ENCODE peak calls at places on chromosomes 5 and 9, in ten cellular contexts. One of them, this sample, is unnamed. For H3K27me3 and H3K4me1, the result is how much of the 10 kb centered on the place peaks cover.

GRCh38 chr9:89484475-89485404 is 13.2 kb downstream of the SEMA4D start:
- DNase-seq in psoas muscle: no peak
- DNase-seq in aorta: no peak
- DNase-seq in suprapubic skin: no peak
- DNase-seq in MM.1S: no peak
- DNase-seq in right lobe of liver: no peak
- DNase-seq in PC-9: no peak
- DNase-seq in heart right ventricle: no peak
- DNase-seq in fibroblast of lung: no peak
- DNase-seq in ovary: no peak
- DNase-seq in this sample: peak

GRCh38 chr5:93580387-93581100 is 475 bp downstream of the NR2F1-AS1 start:
- DNase-seq in psoas muscle: no peak
- DNase-seq in aorta: no peak
- DNase-seq in suprapubic skin: no peak
- DNase-seq in MM.1S: peak
- DNase-seq in right lobe of liver: no peak
- DNase-seq in PC-9: no peak
- DNase-seq in heart right ventricle: no peak
- DNase-seq in fibroblast of lung: peak
- DNase-seq in ovary: peak
- DNase-seq in this sample: peak

GRCh38 chr5:78076351-78076750 is 218.1 kb downstream of the AP3B1 start:
- DNase-seq in psoas muscle: no peak
- DNase-seq in aorta: no peak
- DNase-seq in suprapubic skin: no peak
- DNase-seq in MM.1S: no peak
- DNase-seq in right lobe of liver: no peak
- DNase-seq in PC-9: no peak
- DNase-seq in heart right ventricle: no peak
- DNase-seq in fibroblast of lung: peak
- DNase-seq in ovary: no peak
- DNase-seq in this sample: no peak

GRCh38 chr5:56715996-56716395 is 99.4 kb upstream of the MAP3K1 start:
- DNase-seq in psoas muscle: no peak
- DNase-seq in aorta: no peak
- DNase-seq in suprapubic skin: no peak
- DNase-seq in MM.1S: no peak
- DNase-seq in right lobe of liver: no peak
- DNase-seq in PC-9: no peak
- DNase-seq in heart right ventricle: no peak
- DNase-seq in fibroblast of lung: no peak
- DNase-seq in ovary: no peak
- DNase-seq in this sample: no peak

GRCh38 chr5:109113608-109114007 is 296.2 kb downstream of the PJA2 start:
- DNase-seq in psoas muscle: no peak
- DNase-seq in aorta: no peak
- DNase-seq in suprapubic skin: no peak
- DNase-seq in MM.1S: no peak
- DNase-seq in right lobe of liver: no peak
- DNase-seq in PC-9: no peak
- DNase-seq in heart right ventricle: no peak
- DNase-seq in fibroblast of lung: no peak
- DNase-seq in ovary: no peak
- DNase-seq in this sample: no peak

GRCh38 chr5:63262191-63262981 is 683.8 kb downstream of the LRRC70 start:
- DNase-seq in psoas muscle: no peak
- DNase-seq in aorta: no peak
- DNase-seq in suprapubic skin: no peak
- DNase-seq in MM.1S: no peak
- DNase-seq in right lobe of liver: no peak
- DNase-seq in PC-9: no peak
- DNase-seq in heart right ventricle: no peak
- DNase-seq in fibroblast of lung: peak
- DNase-seq in ovary: no peak
- DNase-seq in this sample: no peak

GRCh38 chr9:109510506-109510905 is 12.4 kb upstream of the PTPN3 start:
- DNase-seq in psoas muscle: no peak
- DNase-seq in aorta: no peak
- DNase-seq in suprapubic skin: no peak
- DNase-seq in MM.1S: no peak
- DNase-seq in right lobe of liver: no peak
- DNase-seq in PC-9: no peak
- DNase-seq in heart right ventricle: no peak
- DNase-seq in fibroblast of lung: no peak
- DNase-seq in ovary: no peak
- DNase-seq in this sample: no peak

GRCh38 chr9:6644346-6645152 is 980 bp downstream of the GLDC start:
- DNase-seq in psoas muscle: no peak
- DNase-seq in aorta: no peak
- DNase-seq in suprapubic skin: no peak
- DNase-seq in MM.1S: peak
- DNase-seq in right lobe of liver: no peak
- DNase-seq in PC-9: no peak
- DNase-seq in heart right ventricle: no peak
- DNase-seq in fibroblast of lung: no peak
- DNase-seq in ovary: no peak
- DNase-seq in this sample: no peak

GRCh38 chr9:114953917-114954316 is 23.5 kb upstream of the TNFSF8 start:
- DNase-seq in psoas muscle: no peak
- DNase-seq in aorta: peak
- DNase-seq in suprapubic skin: no peak
- DNase-seq in MM.1S: no peak
- DNase-seq in right lobe of liver: no peak
- DNase-seq in PC-9: peak
- DNase-seq in heart right ventricle: peak
- DNase-seq in fibroblast of lung: peak
- DNase-seq in ovary: no peak
- DNase-seq in this sample: peak

GRCh38 chr9:114947058-114947457 is 16.7 kb upstream of the TNFSF8 start:
- DNase-seq in psoas muscle: no peak
- DNase-seq in aorta: no peak
- DNase-seq in suprapubic skin: no peak
- DNase-seq in MM.1S: no peak
- DNase-seq in right lobe of liver: no peak
- DNase-seq in PC-9: no peak
- DNase-seq in heart right ventricle: no peak
- DNase-seq in fibroblast of lung: no peak
- DNase-seq in ovary: no peak
- DNase-seq in this sample: no peak

GRCh38 chr9:114953016-114953415 is 22.6 kb upstream of the TNFSF8 start:
- DNase-seq in psoas muscle: no peak
- DNase-seq in aorta: no peak
- DNase-seq in suprapubic skin: no peak
- DNase-seq in MM.1S: no peak
- DNase-seq in right lobe of liver: no peak
- DNase-seq in PC-9: no peak
- DNase-seq in heart right ventricle: no peak
- DNase-seq in fibroblast of lung: no peak
- DNase-seq in ovary: no peak
- DNase-seq in this sample: no peak

GRCh38 chr9:114954986-114955623 is 24.7 kb upstream of the TNFSF8 start:
- DNase-seq in psoas muscle: no peak
- DNase-seq in aorta: no peak
- DNase-seq in suprapubic skin: no peak
- DNase-seq in MM.1S: no peak
- DNase-seq in right lobe of liver: no peak
- DNase-seq in PC-9: no peak
- DNase-seq in heart right ventricle: no peak
- DNase-seq in fibroblast of lung: no peak
- DNase-seq in ovary: no peak
- DNase-seq in this sample: no peak

DNA sequence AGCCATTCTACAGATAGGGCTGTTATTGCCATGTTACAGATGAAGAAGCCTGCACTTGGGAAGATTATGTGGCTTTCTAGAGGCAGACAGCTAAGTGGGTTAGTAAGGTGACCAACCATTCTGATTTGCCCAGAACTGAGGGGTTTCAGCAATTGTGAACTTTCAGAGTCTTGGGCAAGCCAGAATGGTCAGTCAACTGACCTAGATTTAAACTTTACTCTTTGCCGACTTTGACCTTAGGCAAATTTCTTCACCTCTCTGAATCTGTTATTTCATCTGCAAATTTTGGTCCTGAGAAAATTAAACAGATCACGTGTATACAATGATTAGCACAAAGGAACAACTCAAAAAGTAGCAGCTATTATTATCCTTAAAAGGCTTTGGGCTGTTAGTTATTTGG is 20.4 kb upstream of the TNFSF8 start:
- DNase-seq in psoas muscle: no peak
- DNase-seq in aorta: no peak
- DNase-seq in suprapubic skin: no peak
- DNase-seq in MM.1S: no peak
- DNase-seq in right lobe of liver: no peak
- DNase-seq in PC-9: no peak
- DNase-seq in heart right ventricle: no peak
- DNase-seq in fibroblast of lung: no peak
- DNase-seq in ovary: no peak
- DNase-seq in this sample: no peak
- H3K27me3 ChIP-seq in psoas muscle: under half
- H3K27me3 ChIP-seq in aorta: under half
- H3K27me3 ChIP-seq in suprapubic skin: under half
- H3K27me3 ChIP-seq in MM.1S: under half
- H3K27me3 ChIP-seq in right lobe of liver: under half
- H3K27me3 ChIP-seq in PC-9: under half
- H3K27me3 ChIP-seq in heart right ventricle: under half
- H3K27me3 ChIP-seq in fibroblast of lung: under half
- H3K27me3 ChIP-seq in ovary: under half
- H3K27me3 ChIP-seq in this sample: under half

GRCh38 chr9:107180206-107180605 is 102.9 kb upstream of the RAD23B start:
- DNase-seq in psoas muscle: no peak
- DNase-seq in aorta: no peak
- DNase-seq in suprapubic skin: no peak
- DNase-seq in MM.1S: no peak
- DNase-seq in right lobe of liver: no peak
- DNase-seq in PC-9: no peak
- DNase-seq in heart right ventricle: no peak
- DNase-seq in fibroblast of lung: no peak
- DNase-seq in ovary: no peak
- DNase-seq in this sample: no peak

GRCh38 chr9:107177857-107178256 is 105.2 kb upstream of the RAD23B start:
- DNase-seq in psoas muscle: no peak
- DNase-seq in aorta: no peak
- DNase-seq in suprapubic skin: no peak
- DNase-seq in MM.1S: no peak
- DNase-seq in right lobe of liver: peak
- DNase-seq in PC-9: no peak
- DNase-seq in heart right ventricle: no peak
- DNase-seq in fibroblast of lung: no peak
- DNase-seq in ovary: no peak
- DNase-seq in this sample: no peak

GRCh38 chr9:107176701-107177100 is 106.4 kb upstream of the RAD23B start:
- DNase-seq in psoas muscle: peak
- DNase-seq in aorta: no peak
- DNase-seq in suprapubic skin: no peak
- DNase-seq in MM.1S: no peak
- DNase-seq in right lobe of liver: no peak
- DNase-seq in PC-9: no peak
- DNase-seq in heart right ventricle: no peak
- DNase-seq in fibroblast of lung: no peak
- DNase-seq in ovary: no peak
- DNase-seq in this sample: no peak

GRCh38 chr9:107177243-107177839 is 105.7 kb upstream of the RAD23B start:
- DNase-seq in psoas muscle: no peak
- DNase-seq in aorta: no peak
- DNase-seq in suprapubic skin: no peak
- DNase-seq in MM.1S: no peak
- DNase-seq in right lobe of liver: no peak
- DNase-seq in PC-9: no peak
- DNase-seq in heart right ventricle: no peak
- DNase-seq in fibroblast of lung: no peak
- DNase-seq in ovary: no peak
- DNase-seq in this sample: no peak

DNA sequence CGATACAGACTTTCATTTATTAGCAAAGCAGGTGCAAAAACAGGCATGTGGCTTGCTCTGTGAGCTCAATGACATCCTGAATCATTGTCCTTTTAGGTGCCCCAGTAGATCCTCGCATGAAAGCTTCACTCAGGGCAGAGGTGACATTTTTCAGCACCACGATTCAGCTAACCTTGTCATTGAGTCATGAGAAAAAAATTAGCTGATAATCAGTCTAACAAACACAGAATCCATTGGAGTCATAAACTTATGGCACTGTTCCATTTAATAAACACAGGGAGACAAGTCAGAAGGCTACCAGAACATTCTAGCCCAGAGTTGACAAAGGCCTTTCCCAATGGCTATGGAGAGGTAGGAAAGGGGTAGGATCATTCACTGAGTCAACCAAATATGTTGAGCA is 104.8 kb upstream of the RAD23B start:
- DNase-seq in psoas muscle: no peak
- DNase-seq in aorta: no peak
- DNase-seq in suprapubic skin: no peak
- DNase-seq in MM.1S: no peak
- DNase-seq in right lobe of liver: no peak
- DNase-seq in PC-9: peak
- DNase-seq in heart right ventricle: no peak
- DNase-seq in fibroblast of lung: no peak
- DNase-seq in ovary: no peak
- DNase-seq in this sample: no peak
- H3K27ac ChIP-seq in psoas muscle: no peak
- H3K27ac ChIP-seq in aorta: no peak
- H3K27ac ChIP-seq in suprapubic skin: no peak
- H3K27ac ChIP-seq in MM.1S: no peak
- H3K27ac ChIP-seq in right lobe of liver: no peak
- H3K27ac ChIP-seq in PC-9: no peak
- H3K27ac ChIP-seq in heart right ventricle: no peak
- H3K27ac ChIP-seq in fibroblast of lung: no peak
- H3K27ac ChIP-seq in ovary: no peak
- H3K27ac ChIP-seq in this sample: no peak

DNA sequence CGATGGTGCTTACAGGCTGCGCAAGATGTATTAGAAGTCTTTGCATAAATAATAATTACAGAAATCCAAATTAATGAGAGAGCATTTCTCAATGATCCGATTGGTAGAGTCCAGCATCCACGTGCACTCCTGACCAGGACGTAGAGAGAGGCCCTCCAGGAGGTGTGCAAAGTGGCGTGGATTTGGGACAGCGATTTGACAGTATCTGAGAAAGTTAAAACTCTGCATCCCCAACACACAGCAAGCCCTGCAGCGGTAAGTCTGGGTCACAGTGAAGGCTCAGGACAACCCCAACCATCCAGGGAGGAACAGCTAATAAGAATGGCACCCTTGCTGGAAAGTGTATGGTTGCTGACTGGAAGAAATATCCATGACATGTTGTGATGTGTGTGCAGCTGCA is 180.2 kb downstream of the AUH start:
- DNase-seq in psoas muscle: no peak
- DNase-seq in aorta: no peak
- DNase-seq in suprapubic skin: peak
- DNase-seq in MM.1S: no peak
- DNase-seq in right lobe of liver: no peak
- DNase-seq in PC-9: no peak
- DNase-seq in heart right ventricle: no peak
- DNase-seq in fibroblast of lung: no peak
- DNase-seq in ovary: no peak
- DNase-seq in this sample: no peak
- H3K4me1 ChIP-seq in psoas muscle: under half
- H3K4me1 ChIP-seq in aorta: under half
- H3K4me1 ChIP-seq in suprapubic skin: under half
- H3K4me1 ChIP-seq in MM.1S: under half
- H3K4me1 ChIP-seq in right lobe of liver: under half
- H3K4me1 ChIP-seq in PC-9: under half
- H3K4me1 ChIP-seq in heart right ventricle: under half
- H3K4me1 ChIP-seq in fibroblast of lung: under half
- H3K4me1 ChIP-seq in ovary: under half
- H3K4me1 ChIP-seq in this sample: under half

DNA sequence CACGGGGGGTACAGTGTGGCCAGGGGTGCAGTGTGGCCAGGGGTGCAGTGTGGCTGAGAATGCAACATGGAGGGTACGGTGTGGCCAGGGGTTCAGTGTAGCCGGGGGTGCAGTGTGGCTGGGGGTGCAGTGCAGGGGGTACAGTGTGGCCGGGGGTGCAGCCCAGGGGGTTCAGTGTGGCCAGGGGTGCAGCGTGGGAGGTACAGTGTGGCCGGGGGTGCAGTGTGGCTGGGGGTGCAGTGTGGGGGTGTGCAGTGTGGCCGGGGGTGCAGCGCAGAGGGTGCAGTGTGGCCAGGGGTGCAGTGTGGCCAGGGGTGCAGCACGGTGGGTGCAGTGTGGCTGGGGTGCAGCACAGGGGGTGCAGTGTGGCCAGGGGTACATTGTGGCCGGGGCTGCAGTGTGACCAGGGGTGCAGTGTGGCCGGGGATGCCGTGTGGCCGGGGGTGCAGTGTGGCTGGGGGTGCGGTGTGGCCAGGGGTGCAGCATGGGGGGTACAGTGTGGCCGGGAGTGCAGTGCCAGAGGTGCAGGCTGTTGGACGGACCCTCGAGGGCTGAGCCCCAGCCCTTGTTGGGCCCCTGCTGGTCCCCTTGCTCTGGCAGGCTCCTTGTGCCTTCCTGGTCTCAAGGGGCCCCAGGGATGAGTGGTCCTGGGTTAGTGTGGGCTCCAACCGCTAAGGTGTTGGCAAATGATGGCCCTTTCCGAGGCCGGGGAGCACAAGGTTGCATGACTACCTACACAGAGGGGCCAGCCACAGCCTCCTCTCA is 17.9 kb downstream of the TPPP start:
- DNase-seq in psoas muscle: peak
- DNase-seq in aorta: peak
- DNase-seq in suprapubic skin: peak
- DNase-seq in MM.1S: no peak
- DNase-seq in right lobe of liver: no peak
- DNase-seq in PC-9: no peak
- DNase-seq in heart right ventricle: peak
- DNase-seq in fibroblast of lung: no peak
- DNase-seq in ovary: peak
- DNase-seq in this sample: peak
- H3K27me3 ChIP-seq in psoas muscle: under half
- H3K27me3 ChIP-seq in aorta: under half
- H3K27me3 ChIP-seq in suprapubic skin: under half
- H3K27me3 ChIP-seq in MM.1S: under half
- H3K27me3 ChIP-seq in right lobe of liver: under half
- H3K27me3 ChIP-seq in PC-9: under half
- H3K27me3 ChIP-seq in heart right ventricle: under half
- H3K27me3 ChIP-seq in fibroblast of lung: under half
- H3K27me3 ChIP-seq in ovary: under half
- H3K27me3 ChIP-seq in this sample: under half